ENCODE peak calls at places on chromosome 21, in eight cellular contexts. One of them, this sample, is unnamed. For H3K36me3, the result is how much of the 10 kb centered on the place peaks cover.

GRCh38 chr21:38489283-38489677 is 9.0 kb downstream of the ERG start:
- DNase-seq in naive thymus-derived CD4-positive, alpha-beta T cell: no peak
- DNase-seq in GM06990: no peak
- DNase-seq in SK-N-MC: no peak
- DNase-seq in thoracic aorta: no peak
- DNase-seq in breast epithelium: no peak
- DNase-seq in PC-3: peak
- DNase-seq in tibial nerve: no peak
- DNase-seq in this sample: no peak

GRCh38 chr21:44484498-44485253 is 29.4 kb downstream of the LRRC3 start:
- DNase-seq in thoracic aorta: no peak
- DNase-seq in GM06990: no peak
- DNase-seq in breast epithelium: no peak
- DNase-seq in PC-3: no peak
- DNase-seq in SK-N-MC: no peak
- DNase-seq in tibial nerve: no peak
- DNase-seq in naive thymus-derived CD4-positive, alpha-beta T cell: no peak
- DNase-seq in this sample: no peak

GRCh38 chr21:45098867-45099266 is 24.5 kb downstream of the ADARB1 start:
- DNase-seq in tibial nerve: no peak
- DNase-seq in breast epithelium: no peak
- DNase-seq in PC-3: peak
- DNase-seq in GM06990: no peak
- DNase-seq in SK-N-MC: no peak
- DNase-seq in naive thymus-derived CD4-positive, alpha-beta T cell: no peak
- DNase-seq in thoracic aorta: no peak
- DNase-seq in this sample: peak

GRCh38 chr21:35352066-35352770 is 303.1 kb upstream of the RUNX1 start:
- DNase-seq in GM06990: no peak
- DNase-seq in breast epithelium: no peak
- DNase-seq in naive thymus-derived CD4-positive, alpha-beta T cell: no peak
- DNase-seq in PC-3: no peak
- DNase-seq in thoracic aorta: no peak
- DNase-seq in tibial nerve: no peak
- DNase-seq in SK-N-MC: no peak
- DNase-seq in this sample: no peak

GRCh38 chr21:44834231-44834950 is 16.5 kb upstream of the SUMO3 start:
- DNase-seq in GM06990: no peak
- DNase-seq in SK-N-MC: no peak
- DNase-seq in naive thymus-derived CD4-positive, alpha-beta T cell: no peak
- DNase-seq in breast epithelium: no peak
- DNase-seq in PC-3: no peak
- DNase-seq in thoracic aorta: no peak
- DNase-seq in tibial nerve: no peak
- DNase-seq in this sample: no peak

GRCh38 chr21:42988234-42988965 is 14.0 kb downstream of the PKNOX1 start:
- DNase-seq in naive thymus-derived CD4-positive, alpha-beta T cell: no peak
- DNase-seq in tibial nerve: no peak
- DNase-seq in thoracic aorta: no peak
- DNase-seq in PC-3: no peak
- DNase-seq in SK-N-MC: no peak
- DNase-seq in breast epithelium: no peak
- DNase-seq in GM06990: no peak
- DNase-seq in this sample: no peak

GRCh38 chr21:34965200-34966174 is 83.6 kb downstream of the RUNX1 start:
- DNase-seq in thoracic aorta: no peak
- DNase-seq in breast epithelium: no peak
- DNase-seq in GM06990: no peak
- DNase-seq in PC-3: peak
- DNase-seq in naive thymus-derived CD4-positive, alpha-beta T cell: no peak
- DNase-seq in tibial nerve: no peak
- DNase-seq in SK-N-MC: no peak
- DNase-seq in this sample: no peak

GRCh38 chr21:26659181-26659580 is 86.1 kb upstream of the CYYR1 start:
- DNase-seq in thoracic aorta: no peak
- DNase-seq in tibial nerve: no peak
- DNase-seq in PC-3: no peak
- DNase-seq in SK-N-MC: no peak
- DNase-seq in naive thymus-derived CD4-positive, alpha-beta T cell: no peak
- DNase-seq in breast epithelium: no peak
- DNase-seq in GM06990: no peak
- DNase-seq in this sample: no peak

GRCh38 chr21:27636671-27637070 is 669.8 kb upstream of the ADAMTS5 start:
- DNase-seq in thoracic aorta: no peak
- DNase-seq in breast epithelium: no peak
- DNase-seq in SK-N-MC: no peak
- DNase-seq in naive thymus-derived CD4-positive, alpha-beta T cell: no peak
- DNase-seq in tibial nerve: no peak
- DNase-seq in PC-3: no peak
- DNase-seq in GM06990: no peak
- DNase-seq in this sample: no peak

GRCh38 chr21:20570824-20571232 is 427.4 kb upstream of the NCAM2 start:
- DNase-seq in naive thymus-derived CD4-positive, alpha-beta T cell: no peak
- DNase-seq in SK-N-MC: no peak
- DNase-seq in PC-3: peak
- DNase-seq in GM06990: no peak
- DNase-seq in thoracic aorta: no peak
- DNase-seq in tibial nerve: no peak
- DNase-seq in breast epithelium: no peak
- DNase-seq in this sample: no peak

GRCh38 chr21:32102426-32102825 is 176.4 kb downstream of the MIS18A start:
- DNase-seq in PC-3: no peak
- DNase-seq in thoracic aorta: no peak
- DNase-seq in naive thymus-derived CD4-positive, alpha-beta T cell: no peak
- DNase-seq in breast epithelium: no peak
- DNase-seq in SK-N-MC: no peak
- DNase-seq in tibial nerve: no peak
- DNase-seq in GM06990: no peak
- DNase-seq in this sample: no peak

GRCh38 chr21:17783003-17783402 is 36.2 kb downstream of the C21orf91 start:
- DNase-seq in GM06990: no peak
- DNase-seq in tibial nerve: no peak
- DNase-seq in thoracic aorta: no peak
- DNase-seq in naive thymus-derived CD4-positive, alpha-beta T cell: no peak
- DNase-seq in breast epithelium: no peak
- DNase-seq in PC-3: no peak
- DNase-seq in SK-N-MC: no peak
- DNase-seq in this sample: no peak

GRCh38 chr21:17781524-17781923 is 37.6 kb downstream of the C21orf91 start:
- DNase-seq in naive thymus-derived CD4-positive, alpha-beta T cell: no peak
- DNase-seq in GM06990: no peak
- DNase-seq in breast epithelium: no peak
- DNase-seq in tibial nerve: no peak
- DNase-seq in SK-N-MC: no peak
- DNase-seq in thoracic aorta: no peak
- DNase-seq in PC-3: no peak
- DNase-seq in this sample: no peak

GRCh38 chr21:17780539-17780938 is 38.6 kb downstream of the C21orf91 start:
- DNase-seq in tibial nerve: no peak
- DNase-seq in breast epithelium: no peak
- DNase-seq in PC-3: no peak
- DNase-seq in thoracic aorta: no peak
- DNase-seq in SK-N-MC: no peak
- DNase-seq in naive thymus-derived CD4-positive, alpha-beta T cell: peak
- DNase-seq in GM06990: peak
- DNase-seq in this sample: peak

GRCh38 chr21:17783816-17784598 is 35.1 kb downstream of the C21orf91 start:
- DNase-seq in tibial nerve: no peak
- DNase-seq in GM06990: peak
- DNase-seq in naive thymus-derived CD4-positive, alpha-beta T cell: peak
- DNase-seq in SK-N-MC: no peak
- DNase-seq in breast epithelium: no peak
- DNase-seq in thoracic aorta: no peak
- DNase-seq in PC-3: no peak
- DNase-seq in this sample: peak

DNA sequence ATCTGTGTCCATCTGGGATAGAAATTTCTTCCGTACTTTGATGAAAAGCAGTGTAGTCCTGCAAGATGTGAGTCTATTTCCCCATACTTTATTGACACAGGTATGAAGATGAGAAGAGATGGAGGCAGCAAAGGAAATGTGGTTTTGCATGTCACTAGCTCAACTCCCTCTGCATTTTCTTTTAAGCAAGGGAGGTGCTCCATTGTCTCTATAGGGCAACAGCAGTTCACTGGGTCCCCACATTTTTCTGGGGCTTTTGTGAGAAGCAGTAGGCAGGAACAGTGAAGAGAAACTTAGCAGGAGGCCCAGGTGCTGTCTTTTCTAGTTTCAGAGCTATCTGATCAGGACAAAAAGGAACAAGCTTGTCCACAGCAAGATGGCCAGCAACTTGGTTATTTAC is 37.1 kb downstream of the C21orf91 start:
- DNase-seq in GM06990: peak
- DNase-seq in naive thymus-derived CD4-positive, alpha-beta T cell: peak
- DNase-seq in breast epithelium: no peak
- DNase-seq in PC-3: no peak
- DNase-seq in thoracic aorta: no peak
- DNase-seq in tibial nerve: no peak
- DNase-seq in SK-N-MC: no peak
- DNase-seq in this sample: peak
- H3K36me3 ChIP-seq in GM06990: under half
- H3K36me3 ChIP-seq in naive thymus-derived CD4-positive, alpha-beta T cell: under half
- H3K36me3 ChIP-seq in breast epithelium: under half
- H3K36me3 ChIP-seq in PC-3: under half
- H3K36me3 ChIP-seq in thoracic aorta: under half
- H3K36me3 ChIP-seq in tibial nerve: under half
- H3K36me3 ChIP-seq in SK-N-MC: under half
- H3K36me3 ChIP-seq in this sample: under half

GRCh38 chr21:33332143-33332542 is 7.4 kb downstream of the IFNAR1 start:
- DNase-seq in PC-3: no peak
- DNase-seq in SK-N-MC: no peak
- DNase-seq in breast epithelium: no peak
- DNase-seq in naive thymus-derived CD4-positive, alpha-beta T cell: no peak
- DNase-seq in thoracic aorta: no peak
- DNase-seq in tibial nerve: no peak
- DNase-seq in GM06990: peak
- DNase-seq in this sample: peak
- H3K36me3 ChIP-seq in PC-3: under half
- H3K36me3 ChIP-seq in SK-N-MC: half or more
- H3K36me3 ChIP-seq in breast epithelium: under half
- H3K36me3 ChIP-seq in naive thymus-derived CD4-positive, alpha-beta T cell: under half
- H3K36me3 ChIP-seq in thoracic aorta: under half
- H3K36me3 ChIP-seq in tibial nerve: half or more
- H3K36me3 ChIP-seq in GM06990: under half
- H3K36me3 ChIP-seq in this sample: half or more

DNA sequence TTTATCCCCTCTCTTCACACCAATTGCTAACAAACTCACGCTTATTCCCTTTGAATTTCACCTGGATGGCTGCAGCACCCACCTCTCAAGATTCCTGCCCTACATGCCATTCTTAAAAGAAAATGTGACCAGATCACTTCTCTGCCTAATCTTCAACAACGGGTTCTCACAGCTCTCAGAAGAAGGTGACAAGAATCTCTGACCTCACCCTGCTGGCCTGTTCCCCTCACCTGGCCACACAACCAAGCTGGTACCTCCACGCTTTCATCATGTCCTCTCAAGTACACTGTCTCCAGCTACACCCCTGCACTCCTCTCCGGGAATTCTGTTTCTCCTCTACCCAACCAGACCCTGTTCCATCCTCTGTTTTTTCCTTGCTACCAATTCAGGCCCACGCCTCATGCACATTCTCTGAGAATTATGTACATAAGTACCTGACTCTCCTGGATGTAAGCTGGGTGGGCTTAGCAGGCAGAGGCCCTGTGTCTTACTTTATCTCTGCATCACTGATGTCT is 5.9 kb upstream of the LSS start:
- DNase-seq in GM06990: no peak
- DNase-seq in tibial nerve: no peak
- DNase-seq in naive thymus-derived CD4-positive, alpha-beta T cell: no peak
- DNase-seq in thoracic aorta: no peak
- DNase-seq in PC-3: no peak
- DNase-seq in breast epithelium: no peak
- DNase-seq in SK-N-MC: no peak
- DNase-seq in this sample: no peak
- H3K36me3 ChIP-seq in GM06990: under half
- H3K36me3 ChIP-seq in tibial nerve: half or more
- H3K36me3 ChIP-seq in naive thymus-derived CD4-positive, alpha-beta T cell: under half
- H3K36me3 ChIP-seq in thoracic aorta: under half
- H3K36me3 ChIP-seq in PC-3: under half
- H3K36me3 ChIP-seq in breast epithelium: under half
- H3K36me3 ChIP-seq in SK-N-MC: half or more
- H3K36me3 ChIP-seq in this sample: half or more

GRCh38 chr21:46368533-46369285 is 44.8 kb downstream of the PCNT start:
- DNase-seq in breast epithelium: no peak
- DNase-seq in PC-3: no peak
- DNase-seq in thoracic aorta: no peak
- DNase-seq in tibial nerve: no peak
- DNase-seq in naive thymus-derived CD4-positive, alpha-beta T cell: peak
- DNase-seq in SK-N-MC: no peak
- DNase-seq in GM06990: no peak
- DNase-seq in this sample: no peak
- H3K36me3 ChIP-seq in breast epithelium: under half
- H3K36me3 ChIP-seq in PC-3: under half
- H3K36me3 ChIP-seq in thoracic aorta: under half
- H3K36me3 ChIP-seq in tibial nerve: half or more
- H3K36me3 ChIP-seq in naive thymus-derived CD4-positive, alpha-beta T cell: under half
- H3K36me3 ChIP-seq in SK-N-MC: under half
- H3K36me3 ChIP-seq in GM06990: under half
- H3K36me3 ChIP-seq in this sample: half or more

DNA sequence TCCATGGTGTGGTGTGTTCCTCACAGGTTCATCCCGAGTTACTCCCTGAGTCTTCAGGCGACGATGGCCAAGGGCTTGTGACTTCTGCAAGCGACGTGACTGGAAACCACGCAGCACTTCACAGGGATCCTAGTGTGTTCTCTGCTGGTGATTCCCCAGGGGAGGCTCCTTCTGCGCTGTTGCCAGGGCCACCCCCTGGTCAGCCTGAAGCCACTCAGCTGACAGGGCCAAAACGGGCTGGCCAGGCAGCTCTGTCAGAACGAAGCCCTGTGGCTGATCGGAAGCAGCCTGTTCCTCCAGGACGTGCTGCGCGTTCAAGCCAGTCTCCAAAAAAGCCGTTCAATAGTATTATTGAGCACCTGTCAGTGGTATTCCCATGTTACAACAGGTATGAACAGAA is 71.5 kb downstream of the VPS26C start:
- DNase-seq in SK-N-MC: no peak
- DNase-seq in breast epithelium: no peak
- DNase-seq in naive thymus-derived CD4-positive, alpha-beta T cell: no peak
- DNase-seq in GM06990: no peak
- DNase-seq in thoracic aorta: no peak
- DNase-seq in tibial nerve: no peak
- DNase-seq in PC-3: no peak
- DNase-seq in this sample: no peak
- H3K36me3 ChIP-seq in SK-N-MC: half or more
- H3K36me3 ChIP-seq in breast epithelium: under half
- H3K36me3 ChIP-seq in naive thymus-derived CD4-positive, alpha-beta T cell: under half
- H3K36me3 ChIP-seq in GM06990: under half
- H3K36me3 ChIP-seq in thoracic aorta: under half
- H3K36me3 ChIP-seq in tibial nerve: half or more
- H3K36me3 ChIP-seq in PC-3: half or more
- H3K36me3 ChIP-seq in this sample: half or more

DNA sequence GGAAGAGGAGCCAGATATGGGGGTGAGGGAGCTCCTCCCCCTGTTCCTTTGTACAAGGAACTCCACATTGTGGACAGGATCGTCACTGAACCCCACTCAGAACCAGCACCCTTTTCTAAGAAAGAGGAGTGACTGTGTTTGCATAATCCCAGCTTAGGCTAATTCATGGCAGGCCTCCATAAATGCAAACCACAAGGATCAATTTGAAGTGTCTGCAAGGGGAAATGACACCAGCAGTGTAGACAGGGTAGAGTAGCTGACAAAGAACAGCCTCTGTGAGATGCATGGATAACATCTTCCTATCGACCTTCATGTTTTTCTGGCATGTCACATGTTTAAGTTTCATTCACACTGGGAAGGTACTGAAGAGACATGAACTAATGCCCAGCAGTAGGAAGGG is 11.7 kb downstream of the MX1 start:
- DNase-seq in SK-N-MC: no peak
- DNase-seq in naive thymus-derived CD4-positive, alpha-beta T cell: no peak
- DNase-seq in GM06990: no peak
- DNase-seq in tibial nerve: no peak
- DNase-seq in PC-3: no peak
- DNase-seq in thoracic aorta: no peak
- DNase-seq in breast epithelium: no peak
- DNase-seq in this sample: no peak
- H3K36me3 ChIP-seq in SK-N-MC: under half
- H3K36me3 ChIP-seq in naive thymus-derived CD4-positive, alpha-beta T cell: under half
- H3K36me3 ChIP-seq in GM06990: half or more
- H3K36me3 ChIP-seq in tibial nerve: half or more
- H3K36me3 ChIP-seq in PC-3: under half
- H3K36me3 ChIP-seq in thoracic aorta: half or more
- H3K36me3 ChIP-seq in breast epithelium: under half
- H3K36me3 ChIP-seq in this sample: under half

This sample was measured in OCI-LY7.